ENCODE peak calls at places on chromosome 6, in ten cellular contexts. D is activated B cell treated with CpG ODN at 0.5 μM for 24 hours, Y is T-helper 2 cell, N is neural progenitor cell, J is hepatocyte, V is DMS153, T is NB4, P is germinal center, L is astrocyte of the hippocampus, S is OCI-LY7. H is an unnamed sample.

GRCh38 chr6:145887969-145888368 is 73.4 kb upstream of the FBXO30 start:
- DNase-seq in D (no peak), Y (no peak), N (no peak), J (peak; percentile 24), V (no peak), T (peak; percentile 38), P (no peak), L (peak; percentile 50), S (peak; percentile 64), H (no peak)

GRCh38 chr6:80932364-80932763 is 820.1 kb downstream of the TENT5A start:
- DNase-seq in D (no peak), Y (no peak), N (no peak), J (no peak), V (no peak), T (no peak), P (no peak), L (peak; percentile 44), S (no peak), H (no peak)

GRCh38 chr6:124792386-124792785 is 169.9 kb upstream of the RNF217 start:
- DNase-seq in D (no peak), Y (no peak), N (no peak), J (no peak), V (peak; percentile 35), T (no peak), P (no peak), L (no peak), S (no peak), H (no peak)

GRCh38 chr6:56102216-56102615 is 145.2 kb downstream of the COL21A1 start:
- DNase-seq in D (no peak), Y (no peak), N (no peak), J (no peak), V (no peak), T (no peak), P (no peak), L (no peak), S (no peak), H (no peak)

GRCh38 chr6:134706806-134707205 is 243.1 kb downstream of the ALDH8A1 start:
- DNase-seq in D (no peak), Y (no peak), N (no peak), J (no peak), V (no peak), T (no peak), P (no peak), L (no peak), S (no peak), H (no peak)

GRCh38 chr6:42555477-42556457 is 8.1 kb upstream of the UBR2 start:
- DNase-seq in D (no peak), Y (no peak), N (peak; percentile 38), J (peak; percentile 64), V (no peak), T (peak; percentile 72), P (no peak), L (no peak), S (peak; percentile 30), H (no peak)

GRCh38 chr6:85580104-85580877 is 13.4 kb downstream of the SNX14 start:
- DNase-seq in D (no peak), Y (no peak), N (no peak), J (peak; percentile 26), V (no peak), T (no peak), P (no peak), L (peak; percentile 10), S (no peak), H (no peak)

GRCh38 chr6:147106759-147107401 is 97.3 kb upstream of the STXBP5 start:
- DNase-seq in D (no peak), Y (no peak), N (no peak), J (peak; percentile 8), V (no peak), T (peak; percentile 80), P (no peak), L (peak; percentile 4), S (no peak), H (no peak)

GRCh38 chr6:46521464-46521971 is 30.3 kb upstream of the RCAN2 start:
- DNase-seq in D (no peak), Y (no peak), N (no peak), J (no peak), V (no peak), T (no peak), P (no peak), L (no peak), S (no peak), H (no peak)

GRCh38 chr6:39887692-39888450 is 46.4 kb downstream of the MOCS1 start:
- DNase-seq in D (no peak), Y (no peak), N (peak; percentile 18), J (peak; percentile 86), V (no peak), T (no peak), P (no peak), L (peak; percentile 93), S (no peak), H (peak; percentile 87)